ENCODE peak calls at places on chromosomes 3 and 15, in six cellular contexts. N is A549, Y is transverse colon, S is K562, X is stomach, B is suprapubic skin. J is an unnamed sample.

GRCh38 chr3:194738254-194739093 is 52.8 kb downstream of the FAM43A start:
- DNase-seq in B (peak; percentile 51), X (no peak), S (no peak), Y (no peak), N (no peak), J (no peak)

GRCh38 chr3:65936908-65937638 is 101.6 kb downstream of the MAGI1 start:
- DNase-seq in N (no peak), S (no peak), Y (no peak), X (no peak), B (no peak), J (no peak)

GRCh38 chr3:72205297-72205696 is 420.3 kb upstream of the PROK2 start:
- DNase-seq in X (no peak), B (no peak), N (no peak), S (no peak), Y (no peak), J (no peak)

GRCh38 chr15:79640206-79640605 is 208.1 kb downstream of the MINAR1 start:
- DNase-seq in N (peak; percentile 91), X (peak; percentile 83), Y (no peak), B (no peak), S (no peak), J (no peak)

GRCh38 chr15:70196314-70197291 is 98.9 kb upstream of the TLE3 start:
- DNase-seq in N (no peak), Y (peak; percentile 60), S (no peak), B (peak; percentile 85), X (peak; percentile 34), J (no peak)

GRCh38 chr15:65580287-65580686 is 30.6 kb downstream of the INTS14 start:
- DNase-seq in Y (no peak), B (no peak), N (peak; percentile 46), X (no peak), S (no peak), J (no peak)

GRCh38 chr3:197149528-197149927 is 119.9 kb upstream of the MELTF start:
- DNase-seq in S (no peak), B (no peak), Y (no peak), N (no peak), X (no peak), J (no peak)

GRCh38 chr3:38264307-38264706 is 1.3 kb upstream of the SLC22A13 start:
- DNase-seq in S (no peak), N (no peak), B (no peak), X (no peak), Y (no peak), J (peak; percentile 45)

GRCh38 chr15:58139631-58140522 is 1.7 kb downstream of the AQP9 start:
- DNase-seq in S (no peak), N (no peak), B (no peak), X (no peak), Y (no peak), J (no peak)
- H3K9me3 ChIP-seq in S (no peaks in the 10 kb centered on the region), N (no peaks in the 10 kb centered on the region), B (no peaks in the 10 kb centered on the region), X (no peaks in the 10 kb centered on the region), Y (no peaks in the 10 kb centered on the region), J (no peaks in the 10 kb centered on the region)

GRCh38 chr3:49406571-49407565 is 4.9 kb downstream of the RHOA start:
- DNase-seq in B (no peak), Y (no peak), S (no peak), N (no peak), X (no peak), J (no peak)
- H3K4me1 ChIP-seq in B (peaks cover 64% of the 10 kb centered on the region), Y (peaks cover 49% of the 10 kb centered on the region), S (peaks cover 12% of the 10 kb centered on the region), N (peaks cover 55% of the 10 kb centered on the region), X (peaks cover 71% of the 10 kb centered on the region), J (peaks cover 86% of the 10 kb centered on the region)

GRCh38 chr3:4980229-4981159 is 1.3 kb downstream of the BHLHE40 start:
- DNase-seq in B (peak; percentile 96), N (peak; percentile 90), S (peak; percentile 82), Y (peak; percentile 95), X (peak; percentile 95), J (peak; percentile 98)
- TF ChIP-seq EP300 in B (no peak), N (no peak), S (peak; percentile 83), Y (peak; percentile 39), X (no peak), J (peak; percentile 1)

GRCh38 chr15:57030011-57030410 is 111.6 kb downstream of the TCF12 start:
- DNase-seq in Y (no peak), X (no peak), B (no peak), N (no peak), S (no peak), J (no peak)

GRCh38 chr15:57027596-57027995 is 109.2 kb downstream of the TCF12 start:
- DNase-seq in S (no peak), X (no peak), N (no peak), Y (no peak), B (no peak), J (no peak)

GRCh38 chr15:57025264-57025939 is 107.0 kb downstream of the TCF12 start:
- DNase-seq in Y (no peak), S (no peak), X (no peak), N (peak; percentile 23), B (no peak), J (no peak)

GRCh38 chr15:57026016-57026602 is 107.7 kb downstream of the TCF12 start:
- DNase-seq in B (no peak), Y (no peak), S (no peak), N (no peak), X (no peak), J (no peak)

GRCh38 chr15:57028176-57028575 is 109.7 kb downstream of the TCF12 start:
- DNase-seq in X (no peak), N (no peak), S (no peak), Y (no peak), B (no peak), J (no peak)
- H3K9me3 ChIP-seq in X (no peaks in the 10 kb centered on the region), N (no peaks in the 10 kb centered on the region), S (no peaks in the 10 kb centered on the region), Y (no peaks in the 10 kb centered on the region), B (no peaks in the 10 kb centered on the region), J (no peaks in the 10 kb centered on the region)

GRCh38 chr15:68279779-68280745 is 2.5 kb downstream of the FEM1B start:
- DNase-seq in B (no peak), S (no peak), N (no peak), X (no peak), Y (no peak), J (no peak)
- H3K4me1 ChIP-seq in B (peaks cover 69% of the 10 kb centered on the region), S (peaks cover 13% of the 10 kb centered on the region), N (peaks cover 50% of the 10 kb centered on the region), X (peaks cover 81% of the 10 kb centered on the region), Y (peaks cover 46% of the 10 kb centered on the region), J (peaks cover 74% of the 10 kb centered on the region)